ENCODE peak calls at places on chromosomes 3 and 15, in six cellular contexts. One of them, this sample, is unnamed.

GRCh38 chr3:94285874-94286273 is 223.0 kb downstream of the NSUN3 start:
- DNase-seq in lower lobe of right lung: no peak
- DNase-seq in heart right ventricle: no peak
- DNase-seq in OCI-LY7: no peak
- DNase-seq in bronchial epithelial cell: peak; percentile 33
- DNase-seq in BE2C: no peak
- DNase-seq in this sample: no peak

GRCh38 chr3:120892921-120893320 is 15.1 kb upstream of the STXBP5L start:
- DNase-seq in BE2C: no peak
- DNase-seq in OCI-LY7: no peak
- DNase-seq in lower lobe of right lung: no peak
- DNase-seq in heart right ventricle: no peak
- DNase-seq in bronchial epithelial cell: no peak
- DNase-seq in this sample: no peak

GRCh38 chr3:112293368-112294321 is at the start of gene SLC9C1:
- DNase-seq in heart right ventricle: no peak
- DNase-seq in lower lobe of right lung: no peak
- DNase-seq in bronchial epithelial cell: peak; percentile 75
- DNase-seq in OCI-LY7: peak; percentile 86
- DNase-seq in BE2C: peak; percentile 62
- DNase-seq in this sample: no peak

GRCh38 chr15:88645171-88646087 is 6.6 kb downstream of the ISG20 start:
- DNase-seq in lower lobe of right lung: no peak
- DNase-seq in BE2C: no peak
- DNase-seq in heart right ventricle: no peak
- DNase-seq in bronchial epithelial cell: no peak
- DNase-seq in OCI-LY7: peak; percentile 76
- DNase-seq in this sample: no peak

GRCh38 chr15:65416845-65417416 is 5.8 kb downstream of the IGDCC4 start:
- DNase-seq in OCI-LY7: no peak
- DNase-seq in bronchial epithelial cell: no peak
- DNase-seq in BE2C: no peak
- DNase-seq in lower lobe of right lung: no peak
- DNase-seq in heart right ventricle: peak; percentile 34
- DNase-seq in this sample: no peak

GRCh38 chr3:61593630-61594029 is 32.3 kb downstream of the PTPRG start:
- DNase-seq in lower lobe of right lung: no peak
- DNase-seq in OCI-LY7: no peak
- DNase-seq in BE2C: no peak
- DNase-seq in bronchial epithelial cell: no peak
- DNase-seq in heart right ventricle: no peak
- DNase-seq in this sample: no peak

GRCh38 chr3:14812196-14812785 is 6.5 kb upstream of the FGD5 start:
- DNase-seq in BE2C: no peak
- DNase-seq in heart right ventricle: no peak
- DNase-seq in lower lobe of right lung: no peak
- DNase-seq in bronchial epithelial cell: no peak
- DNase-seq in OCI-LY7: no peak
- DNase-seq in this sample: no peak

GRCh38 chr15:77185242-77185785 is 114.4 kb upstream of the TSPAN3 start:
- DNase-seq in bronchial epithelial cell: no peak
- DNase-seq in BE2C: no peak
- DNase-seq in OCI-LY7: no peak
- DNase-seq in lower lobe of right lung: no peak
- DNase-seq in heart right ventricle: no peak
- DNase-seq in this sample: no peak

GRCh38 chr3:43531835-43532234 is 90.0 kb downstream of the ANO10 start:
- DNase-seq in BE2C: no peak
- DNase-seq in OCI-LY7: no peak
- DNase-seq in lower lobe of right lung: no peak
- DNase-seq in heart right ventricle: no peak
- DNase-seq in bronchial epithelial cell: peak; percentile 87
- DNase-seq in this sample: no peak

GRCh38 chr15:78392430-78392829 is 45.6 kb upstream of the IREB2 start:
- DNase-seq in OCI-LY7: no peak
- DNase-seq in lower lobe of right lung: no peak
- DNase-seq in BE2C: peak; percentile 64
- DNase-seq in bronchial epithelial cell: peak; percentile 37
- DNase-seq in heart right ventricle: no peak
- DNase-seq in this sample: no peak

GRCh38 chr3:113825090-113825489 is 13.5 kb upstream of the GRAMD1C start:
- DNase-seq in BE2C: no peak
- DNase-seq in heart right ventricle: no peak
- DNase-seq in lower lobe of right lung: no peak
- DNase-seq in bronchial epithelial cell: peak; percentile 46
- DNase-seq in OCI-LY7: peak; percentile 11
- DNase-seq in this sample: peak; percentile 69

GRCh38 chr3:197983076-197983475 is 23.1 kb downstream of the LMLN start:
- DNase-seq in lower lobe of right lung: no peak
- DNase-seq in OCI-LY7: no peak
- DNase-seq in heart right ventricle: no peak
- DNase-seq in bronchial epithelial cell: no peak
- DNase-seq in BE2C: no peak
- DNase-seq in this sample: no peak

GRCh38 chr15:86634992-86635608 is 555.4 kb downstream of the AGBL1 start:
- DNase-seq in bronchial epithelial cell: no peak
- DNase-seq in lower lobe of right lung: no peak
- DNase-seq in OCI-LY7: no peak
- DNase-seq in heart right ventricle: no peak
- DNase-seq in BE2C: no peak
- DNase-seq in this sample: no peak

GRCh38 chr15:75693501-75694240 is 19.0 kb downstream of the CSPG4 start:
- DNase-seq in heart right ventricle: no peak
- DNase-seq in OCI-LY7: no peak
- DNase-seq in BE2C: peak; percentile 50
- DNase-seq in bronchial epithelial cell: peak; percentile 27
- DNase-seq in lower lobe of right lung: no peak
- DNase-seq in this sample: no peak

GRCh38 chr3:42140665-42141203 is 49.6 kb downstream of the TRAK1 start:
- DNase-seq in BE2C: no peak
- DNase-seq in bronchial epithelial cell: no peak
- DNase-seq in heart right ventricle: no peak
- DNase-seq in OCI-LY7: no peak
- DNase-seq in lower lobe of right lung: no peak
- DNase-seq in this sample: no peak

GRCh38 chr3:157160652-157161480 is 919 bp upstream of the CCNL1 start:
- DNase-seq in lower lobe of right lung: peak; percentile 92
- DNase-seq in bronchial epithelial cell: peak; percentile 93
- DNase-seq in OCI-LY7: no peak
- DNase-seq in BE2C: peak; percentile 62
- DNase-seq in heart right ventricle: peak; percentile 79
- DNase-seq in this sample: no peak

GRCh38 chr3:124780767-124781485 is 50.7 kb downstream of the UMPS start:
- DNase-seq in bronchial epithelial cell: no peak
- DNase-seq in BE2C: peak; percentile 80
- DNase-seq in OCI-LY7: no peak
- DNase-seq in lower lobe of right lung: peak; percentile 61
- DNase-seq in heart right ventricle: peak; percentile 83
- DNase-seq in this sample: no peak

GRCh38 chr3:171262431-171262830 is 197.8 kb downstream of the TNIK start:
- DNase-seq in BE2C: no peak
- DNase-seq in lower lobe of right lung: no peak
- DNase-seq in bronchial epithelial cell: no peak
- DNase-seq in OCI-LY7: no peak
- DNase-seq in heart right ventricle: no peak
- DNase-seq in this sample: no peak

GRCh38 chr3:70554170-70554569 is 241.7 kb upstream of the MDFIC2 start:
- DNase-seq in heart right ventricle: no peak
- DNase-seq in BE2C: no peak
- DNase-seq in lower lobe of right lung: no peak
- DNase-seq in OCI-LY7: no peak
- DNase-seq in bronchial epithelial cell: peak; percentile 32
- DNase-seq in this sample: no peak

GRCh38 chr3:39284457-39284881 is 4.6 kb upstream of the CX3CR1 start:
- DNase-seq in BE2C: no peak
- DNase-seq in heart right ventricle: no peak
- DNase-seq in OCI-LY7: no peak
- DNase-seq in lower lobe of right lung: no peak
- DNase-seq in bronchial epithelial cell: no peak
- DNase-seq in this sample: no peak

GRCh38 chr15:98853593-98854420 is 153.8 kb downstream of the PGPEP1L start:
- DNase-seq in bronchial epithelial cell: peak; percentile 65
- DNase-seq in lower lobe of right lung: peak; percentile 52
- DNase-seq in heart right ventricle: no peak
- DNase-seq in OCI-LY7: no peak
- DNase-seq in BE2C: peak; percentile 53
- DNase-seq in this sample: no peak

GRCh38 chr15:40932146-40932545 is 3.0 kb downstream of the DLL4 start:
- DNase-seq in heart right ventricle: no peak
- DNase-seq in BE2C: no peak
- DNase-seq in lower lobe of right lung: no peak
- DNase-seq in bronchial epithelial cell: no peak
- DNase-seq in OCI-LY7: peak; percentile 22
- DNase-seq in this sample: no peak

GRCh38 chr15:88419830-88420229 is 47.4 kb downstream of the MRPL46 start:
- DNase-seq in lower lobe of right lung: no peak
- DNase-seq in heart right ventricle: no peak
- DNase-seq in bronchial epithelial cell: peak; percentile 35
- DNase-seq in BE2C: no peak
- DNase-seq in OCI-LY7: no peak
- DNase-seq in this sample: no peak

GRCh38 chr3:26825454-26825853 is 202.9 kb downstream of the LRRC3B start:
- DNase-seq in OCI-LY7: no peak
- DNase-seq in bronchial epithelial cell: no peak
- DNase-seq in BE2C: no peak
- DNase-seq in heart right ventricle: no peak
- DNase-seq in lower lobe of right lung: no peak
- DNase-seq in this sample: no peak

GRCh38 chr3:31929826-31930502 is 51.1 kb downstream of the OSBPL10 start:
- DNase-seq in BE2C: no peak
- DNase-seq in OCI-LY7: peak; percentile 86
- DNase-seq in bronchial epithelial cell: no peak
- DNase-seq in lower lobe of right lung: no peak
- DNase-seq in heart right ventricle: no peak
- DNase-seq in this sample: no peak

GRCh38 chr3:98966434-98966833 is 64.9 kb upstream of the DCBLD2 start:
- DNase-seq in OCI-LY7: no peak
- DNase-seq in lower lobe of right lung: no peak
- DNase-seq in bronchial epithelial cell: peak; percentile 79
- DNase-seq in BE2C: no peak
- DNase-seq in heart right ventricle: no peak
- DNase-seq in this sample: no peak

GRCh38 chr3:29565236-29565635 is 284.4 kb downstream of the RBMS3 start:
- DNase-seq in OCI-LY7: no peak
- DNase-seq in heart right ventricle: no peak
- DNase-seq in lower lobe of right lung: no peak
- DNase-seq in bronchial epithelial cell: no peak
- DNase-seq in BE2C: no peak
- DNase-seq in this sample: no peak

GRCh38 chr3:1611824-1612223 is 486.8 kb upstream of the CNTN4 start:
- DNase-seq in OCI-LY7: no peak
- DNase-seq in bronchial epithelial cell: no peak
- DNase-seq in heart right ventricle: no peak
- DNase-seq in BE2C: no peak
- DNase-seq in lower lobe of right lung: no peak
- DNase-seq in this sample: no peak

GRCh38 chr15:57973534-57973933 is 92.0 kb downstream of the ALDH1A2 start:
- DNase-seq in heart right ventricle: no peak
- DNase-seq in lower lobe of right lung: no peak
- DNase-seq in BE2C: no peak
- DNase-seq in OCI-LY7: no peak
- DNase-seq in bronchial epithelial cell: no peak
- DNase-seq in this sample: no peak

GRCh38 chr15:57972801-57973311 is 92.7 kb downstream of the ALDH1A2 start:
- DNase-seq in lower lobe of right lung: no peak
- DNase-seq in BE2C: no peak
- DNase-seq in OCI-LY7: no peak
- DNase-seq in bronchial epithelial cell: no peak
- DNase-seq in heart right ventricle: no peak
- DNase-seq in this sample: no peak

GRCh38 chr15:57969355-57969754 is 96.2 kb downstream of the ALDH1A2 start:
- DNase-seq in bronchial epithelial cell: peak; percentile 42
- DNase-seq in OCI-LY7: no peak
- DNase-seq in lower lobe of right lung: no peak
- DNase-seq in heart right ventricle: no peak
- DNase-seq in BE2C: peak; percentile 20
- DNase-seq in this sample: no peak
- TF ChIP-seq CTCF in bronchial epithelial cell: peak; percentile 46
- TF ChIP-seq CTCF in OCI-LY7: no peak
- TF ChIP-seq CTCF in lower lobe of right lung: no peak
- TF ChIP-seq CTCF in heart right ventricle: no peak
- TF ChIP-seq CTCF in BE2C: peak; percentile 42
- TF ChIP-seq CTCF in this sample: peak; percentile 14

GRCh38 chr3:19598870-19599269 is 335.1 kb downstream of the EFHB start:
- DNase-seq in heart right ventricle: no peak
- DNase-seq in bronchial epithelial cell: no peak
- DNase-seq in OCI-LY7: no peak
- DNase-seq in BE2C: no peak
- DNase-seq in lower lobe of right lung: no peak
- DNase-seq in this sample: peak; percentile 58

GRCh38 chr3:19596408-19596807 is 337.6 kb downstream of the EFHB start:
- DNase-seq in bronchial epithelial cell: no peak
- DNase-seq in OCI-LY7: no peak
- DNase-seq in BE2C: no peak
- DNase-seq in lower lobe of right lung: no peak
- DNase-seq in heart right ventricle: no peak
- DNase-seq in this sample: peak; percentile 19

GRCh38 chr3:19595884-19596283 is 338.1 kb downstream of the EFHB start:
- DNase-seq in bronchial epithelial cell: no peak
- DNase-seq in BE2C: no peak
- DNase-seq in OCI-LY7: no peak
- DNase-seq in lower lobe of right lung: no peak
- DNase-seq in heart right ventricle: no peak
- DNase-seq in this sample: no peak
- H3K4me3 ChIP-seq in bronchial epithelial cell: no peak overlapping the region
- H3K4me3 ChIP-seq in BE2C: no peak overlapping the region
- H3K4me3 ChIP-seq in OCI-LY7: no peak overlapping the region
- H3K4me3 ChIP-seq in lower lobe of right lung: no peak overlapping the region
- H3K4me3 ChIP-seq in heart right ventricle: no peak overlapping the region
- H3K4me3 ChIP-seq in this sample: no peak overlapping the region

GRCh38 chr15:73249499-73249898 is 119.3 kb downstream of the HCN4 start:
- DNase-seq in bronchial epithelial cell: no peak
- DNase-seq in lower lobe of right lung: no peak
- DNase-seq in BE2C: no peak
- DNase-seq in heart right ventricle: no peak
- DNase-seq in OCI-LY7: no peak
- DNase-seq in this sample: no peak
- H3K36me3 ChIP-seq in bronchial epithelial cell: peaks cover 2% of the 10 kb centered on the region
- H3K36me3 ChIP-seq in lower lobe of right lung: peaks cover 17% of the 10 kb centered on the region
- H3K36me3 ChIP-seq in BE2C: no peaks in the 10 kb centered on the region
- H3K36me3 ChIP-seq in heart right ventricle: no peaks in the 10 kb centered on the region
- H3K36me3 ChIP-seq in OCI-LY7: no peaks in the 10 kb centered on the region
- H3K36me3 ChIP-seq in this sample: no peaks in the 10 kb centered on the region

DNA sequence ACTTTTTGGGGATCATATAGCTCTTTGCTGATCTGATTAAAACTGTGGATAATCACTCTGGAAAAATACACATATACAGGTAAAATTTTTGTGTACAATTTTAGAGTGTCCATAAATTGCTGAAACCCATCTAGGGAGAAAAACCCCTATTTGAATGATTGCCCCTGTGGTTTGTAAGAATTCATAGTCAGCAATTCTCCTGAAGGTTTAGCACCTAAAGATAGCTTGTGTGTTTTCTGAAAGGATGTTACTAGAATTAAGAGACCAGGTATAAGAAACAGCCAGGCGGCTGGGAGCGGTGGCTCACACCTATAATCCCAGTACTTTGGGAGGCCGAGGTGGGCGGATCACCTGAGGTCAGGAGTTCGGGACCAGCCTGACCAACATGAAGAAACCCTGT is 106.8 kb upstream of the RAP2B start:
- DNase-seq in lower lobe of right lung: no peak
- DNase-seq in OCI-LY7: no peak
- DNase-seq in heart right ventricle: no peak
- DNase-seq in BE2C: no peak
- DNase-seq in bronchial epithelial cell: no peak
- DNase-seq in this sample: no peak
- TF ChIP-seq CTCF in lower lobe of right lung: no peak
- TF ChIP-seq CTCF in OCI-LY7: no peak
- TF ChIP-seq CTCF in heart right ventricle: no peak
- TF ChIP-seq CTCF in BE2C: no peak
- TF ChIP-seq CTCF in bronchial epithelial cell: no peak
- TF ChIP-seq CTCF in this sample: no peak

This sample was measured in GM06990.